ENCODE peak calls at places on chromosomes 11 and 22, in nine cellular contexts. G is NCI-H2171; F is coronary artery; J is caudate nucleus; B is stimulated activated CD4-positive, alpha-beta T cell treated with anti-CD3 and anti-CD28 coated beads, Interleukin-1b, Interleukin-23, amount 100 ng/mL, for 24 hours; O is RWPE1; S is ureter; V is M059J; K is NCI-H345. C is an unnamed sample.

GRCh38 chr11:69319255-69320106 is 25.5 kb downstream of the MYEOV start:
- DNase-seq in G (no peak), V (no peak), F (no peak), J (no peak), B (no peak), K (no peak), S (no peak), O (no peak), C (no peak)

GRCh38 chr22:49534386-49534785 is 293.3 kb downstream of the BRD1 start:
- DNase-seq in J (no peak), S (peak; percentile 10), K (no peak), V (no peak), G (no peak), O (no peak), B (no peak), F (no peak), C (no peak)

GRCh38 chr11:47946682-47947575 is 33.4 kb upstream of the PTPRJ start:
- DNase-seq in G (no peak), J (peak; percentile 8), B (peak; percentile 9), S (peak; percentile 82), K (no peak), V (peak; percentile 99), O (peak; percentile 99), F (peak; percentile 85), C (peak; percentile 22)

GRCh38 chr11:7900686-7901085 is 30.4 kb downstream of the OR10A6 start:
- DNase-seq in F (no peak), B (no peak), S (no peak), V (no peak), G (no peak), J (no peak), K (no peak), O (no peak), C (no peak)

GRCh38 chr11:32137869-32138268 is 47.0 kb downstream of the RCN1 start:
- DNase-seq in B (no peak), K (no peak), F (no peak), O (no peak), S (no peak), V (no peak), J (no peak), G (no peak), C (no peak)

GRCh38 chr11:118437736-118438125 is 1.4 kb downstream of the KMT2A start:
- DNase-seq in J (peak; percentile 50), O (peak; percentile 36), B (no peak), S (peak; percentile 45), V (no peak), K (peak; percentile 70), F (peak; percentile 74), G (no peak), C (no peak)

GRCh38 chr11:34625576-34625975 is 4.7 kb downstream of the EHF start:
- DNase-seq in S (no peak), F (no peak), G (no peak), O (no peak), B (no peak), K (no peak), V (no peak), J (no peak), C (no peak)

GRCh38 chr11:71433648-71434450 is 14.3 kb downstream of the DHCR7 start:
- DNase-seq in G (no peak), V (no peak), S (no peak), K (no peak), J (no peak), O (no peak), B (no peak), F (no peak), C (no peak)

GRCh38 chr22:37492428-37493344 is 6.5 kb upstream of the MFNG start:
- DNase-seq in F (no peak), B (peak; percentile 23), K (no peak), V (peak; percentile 75), G (no peak), S (no peak), O (no peak), J (no peak), C (peak; percentile 42)

GRCh38 chr22:46754110-46754799 is 8.2 kb upstream of the TBC1D22A start:
- DNase-seq in J (no peak), F (peak; percentile 98), S (peak; percentile 96), O (peak; percentile 91), K (no peak), G (no peak), V (peak; percentile 97), B (no peak), C (no peak)

GRCh38 chr22:45090364-45090960 is 73.3 kb upstream of the NUP50 start:
- DNase-seq in O (no peak), B (no peak), S (no peak), J (no peak), K (no peak), V (no peak), F (no peak), G (no peak), C (no peak)

GRCh38 chr11:64237484-64237951 is 3.1 kb downstream of the VEGFB start:
- DNase-seq in F (no peak), S (no peak), K (peak; percentile 88), V (no peak), O (no peak), G (no peak), J (no peak), B (no peak), C (no peak)

GRCh38 chr11:118291453-118291852 is 13.1 kb upstream of the CD3E start:
- DNase-seq in K (no peak), G (no peak), F (no peak), V (no peak), O (peak; percentile 58), S (no peak), B (no peak), J (no peak), C (no peak)

GRCh38 chr11:32056445-32056844 is 34.4 kb upstream of the RCN1 start:
- DNase-seq in F (no peak), J (no peak), G (no peak), K (no peak), S (no peak), B (no peak), V (peak; percentile 86), O (no peak), C (no peak)

GRCh38 chr11:64712430-64713030 is 10.5 kb downstream of the NRXN2 start:
- DNase-seq in B (no peak), F (no peak), S (no peak), G (no peak), J (no peak), V (no peak), O (no peak), K (no peak), C (no peak)

C was measured in stimulated activated CD8-positive, alpha-beta memory T cell treated with anti-CD3 and anti-CD28 coated beads, Interleukin-7, amount 100 ng/mL, for 48 hours.